ENCODE peak calls at places on chromosomes 12 and 14, in ten cellular contexts. P is AG10803, B is neural crest cell, C is K562, Q is GM06990, X is progenitor cell of endocrine pancreas, A is glutamatergic neuron, Z is HCT116, E is nephron progenitor cell, D is astrocyte of the cerebellum. G is an unnamed sample.
A peak's percentile ranks its signal among the peaks of the same experiment; 100 is the strongest.

GRCh38 chr12:92778525-92778924 is 75.7 kb downstream of the PLEKHG7 start:
- DNase-seq in Q (no peak), C (no peak), P (peak; percentile 20), D (no peak), E (no peak), Z (no peak), A (no peak), X (no peak), B (no peak), G (no peak)

GRCh38 chr12:19437996-19438395 is 1.3 kb upstream of the AEBP2 start:
- DNase-seq in P (no peak), A (no peak), Z (no peak), C (no peak), D (no peak), E (no peak), X (no peak), B (no peak), Q (no peak), G (no peak)

GRCh38 chr12:3896851-3897351 is 23.7 kb upstream of the PARP11 start:
- DNase-seq in D (no peak), B (no peak), A (no peak), Z (no peak), Q (no peak), E (no peak), P (peak; percentile 17), X (no peak), C (no peak), G (no peak)

GRCh38 chr12:53500119-53500775 is 836 bp upstream of the TARBP2 start:
- DNase-seq in Q (no peak), Z (no peak), P (peak; percentile 86), A (no peak), E (no peak), C (peak; percentile 99), B (no peak), X (no peak), D (no peak), G (no peak)

GRCh38 chr12:2752676-2753371 is 41.9 kb upstream of the FKBP4 start:
- DNase-seq in C (peak; percentile 63), E (peak; percentile 99), P (peak; percentile 45), B (peak; percentile 92), Z (peak; percentile 16), A (peak; percentile 45), D (peak; percentile 24), Q (peak; percentile 43), X (peak; percentile 98), G (peak; percentile 88)

GRCh38 chr14:92726135-92726932 is 22.1 kb downstream of the LGMN start:
- DNase-seq in A (no peak), Q (no peak), P (peak; percentile 76), E (no peak), D (peak; percentile 52), Z (peak; percentile 39), C (peak; percentile 58), B (no peak), X (no peak), G (no peak)

GRCh38 chr12:12718382-12718761 is 1.2 kb downstream of the CDKN1B start:
- DNase-seq in P (no peak), D (no peak), Z (no peak), Q (no peak), A (no peak), C (no peak), E (no peak), B (no peak), X (no peak), G (no peak)

GRCh38 chr12:89796798-89797382 is 88.3 kb upstream of the ATP2B1 start:
- DNase-seq in P (no peak), B (no peak), C (peak; percentile 17), D (no peak), X (no peak), Z (no peak), A (no peak), Q (no peak), E (no peak), G (no peak)

GRCh38 chr12:43832506-43833168 is 3.2 kb upstream of the TMEM117 start:
- DNase-seq in D (no peak), Q (no peak), E (no peak), Z (no peak), A (no peak), P (no peak), B (no peak), C (no peak), X (no peak), G (no peak)

GRCh38 chr12:43836455-43836989 is 641 bp downstream of the TMEM117 start:
- DNase-seq in Z (no peak), P (peak; percentile 53), C (peak; percentile 10), X (no peak), E (no peak), Q (no peak), A (no peak), B (no peak), D (no peak), G (no peak)

GRCh38 chr12:43835656-43836454 is at the start of gene TMEM117:
- DNase-seq in Q (peak; percentile 82), Z (no peak), P (peak; percentile 67), D (no peak), B (peak; percentile 43), A (peak; percentile 55), E (peak; percentile 74), X (peak; percentile 38), C (peak; percentile 65), G (peak; percentile 48)

GRCh38 chr12:43840338-43840737 is 4.5 kb downstream of the TMEM117 start:
- DNase-seq in A (no peak), C (no peak), P (no peak), B (no peak), D (no peak), Q (no peak), Z (no peak), E (no peak), X (no peak), G (no peak)

GRCh38 chr12:43835264-43835655 is 621 bp upstream of the TMEM117 start:
- DNase-seq in E (no peak), X (no peak), C (no peak), B (no peak), Q (no peak), Z (no peak), A (no peak), P (no peak), D (no peak), G (no peak)
- TF ChIP-seq CTCF in E (no peak), X (no peak), C (no peak), B (no peak), Q (no peak), Z (no peak), A (no peak), P (no peak), D (no peak), G (no peak)

GRCh38 chr12:87266305-87266704 is 762.9 kb downstream of the C12orf50 start:
- DNase-seq in X (no peak), B (no peak), E (no peak), C (no peak), A (no peak), P (no peak), D (no peak), Q (no peak), Z (no peak), G (no peak)
- TF ChIP-seq CTCF in X (peak; percentile 16), B (peak; percentile 30), E (no peak), C (no peak), A (no peak), P (no peak), D (peak; percentile 11), Q (no peak), Z (peak; percentile 39), G (peak; percentile 14)

GRCh38 chr12:18246057-18246456 is 15.3 kb upstream of the PIK3C2G start:
- DNase-seq in X (no peak), D (no peak), Z (no peak), Q (no peak), E (no peak), C (no peak), B (no peak), A (no peak), P (no peak), G (no peak)
- TF ChIP-seq CTCF in X (peak; percentile 20), D (peak; percentile 31), Z (peak; percentile 41), Q (no peak), E (no peak), C (no peak), B (peak; percentile 38), A (no peak), P (peak; percentile 43), G (no peak)

GRCh38 chr12:93786669-93787397 is 109.7 kb downstream of the CRADD start:
- DNase-seq in B (no peak), E (no peak), Q (no peak), D (no peak), X (no peak), Z (no peak), P (peak; percentile 72), A (no peak), C (no peak), G (no peak)

GRCh38 chr12:93783827-93784226 is 106.7 kb downstream of the CRADD start:
- DNase-seq in Z (no peak), P (no peak), Q (no peak), B (no peak), X (no peak), D (no peak), A (no peak), E (no peak), C (no peak), G (no peak)

GRCh38 chr12:93784339-93785086 is 107.3 kb downstream of the CRADD start:
- DNase-seq in D (peak; percentile 67), B (no peak), Z (peak; percentile 41), X (no peak), P (peak; percentile 64), C (peak; percentile 45), A (peak; percentile 47), E (no peak), Q (no peak), G (no peak)

GRCh38 chr12:93782854-93783253 is 105.7 kb downstream of the CRADD start:
- DNase-seq in A (no peak), E (no peak), C (no peak), D (no peak), Q (no peak), Z (no peak), P (no peak), B (no peak), X (no peak), G (no peak)

DNA sequence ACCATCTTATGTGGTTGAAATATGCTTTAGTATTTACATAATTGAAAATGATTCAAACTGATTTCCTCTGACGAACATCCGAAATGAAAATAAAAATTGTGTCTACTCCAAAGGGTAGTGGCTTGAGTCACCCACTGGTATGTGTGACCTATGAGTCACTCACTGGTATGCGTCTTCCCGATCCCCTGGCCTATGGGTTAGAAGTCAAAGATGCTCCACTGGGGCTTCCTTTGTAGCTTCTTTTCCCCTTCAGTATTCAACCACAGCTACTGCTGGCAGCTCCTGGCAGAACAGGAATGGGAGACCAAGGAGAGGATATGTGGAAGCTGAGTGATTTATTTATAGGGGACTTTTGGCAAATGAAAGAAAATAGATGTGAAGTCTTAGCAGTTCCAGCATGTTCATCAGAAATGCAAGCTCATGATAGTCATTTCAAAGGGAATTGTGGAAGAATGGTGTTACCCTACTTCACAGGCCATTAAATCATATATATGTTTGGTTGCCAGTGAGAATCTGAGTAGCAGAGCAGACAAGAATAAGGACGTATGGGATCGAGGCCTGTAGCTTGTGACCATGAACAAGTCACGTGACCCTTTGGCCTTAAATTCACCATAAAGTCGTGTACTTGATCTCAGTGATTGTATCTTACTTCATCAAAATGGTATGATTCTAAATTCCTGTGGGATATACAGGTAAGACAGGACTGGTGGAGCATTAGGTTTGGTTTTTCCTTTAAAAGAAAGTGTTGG is 108.3 kb downstream of the CRADD start:
- DNase-seq in C (peak; percentile 64), D (peak; percentile 69), A (no peak), X (no peak), Q (no peak), P (peak; percentile 96), Z (peak; percentile 85), B (no peak), E (no peak), G (no peak)
- TF ChIP-seq CTCF in C (no peak), D (no peak), A (no peak), X (no peak), Q (no peak), P (no peak), Z (no peak), B (no peak), E (no peak), G (no peak)

G was measured in endothelial cell.